ENCODE peak calls at places on chromosome 10, in four cellular contexts. One of them, this sample, is unnamed.
A peak's percentile ranks its signal among the peaks of the same experiment; 100 is the strongest.

GRCh38 chr10:47136866-47137265 is 163.1 kb upstream of the GDF10 start:
- DNase-seq in A549: no peak
- DNase-seq in activated CD4-positive, alpha-beta T cell treated with anti-CD3 and anti-CD28 coated beads for 36 hours: no peak
- DNase-seq in A172: peak; percentile 10
- DNase-seq in this sample: no peak

GRCh38 chr10:30502266-30503058 is 68.5 kb downstream of the MAP3K8 start:
- DNase-seq in A549: no peak
- DNase-seq in activated CD4-positive, alpha-beta T cell treated with anti-CD3 and anti-CD28 coated beads for 36 hours: peak; percentile 48
- DNase-seq in A172: peak; percentile 55
- DNase-seq in this sample: no peak

GRCh38 chr10:48249763-48250351 is 24.6 kb downstream of the FRMPD2 start:
- DNase-seq in A549: no peak
- DNase-seq in activated CD4-positive, alpha-beta T cell treated with anti-CD3 and anti-CD28 coated beads for 36 hours: no peak
- DNase-seq in A172: no peak
- DNase-seq in this sample: no peak

GRCh38 chr10:28263136-28263857 is 39.6 kb downstream of the MPP7 start:
- DNase-seq in A549: no peak
- DNase-seq in activated CD4-positive, alpha-beta T cell treated with anti-CD3 and anti-CD28 coated beads for 36 hours: no peak
- DNase-seq in A172: no peak
- DNase-seq in this sample: no peak

GRCh38 chr10:112182808-112183328 is 697 bp downstream of the GPAM start:
- DNase-seq in A549: no peak
- DNase-seq in activated CD4-positive, alpha-beta T cell treated with anti-CD3 and anti-CD28 coated beads for 36 hours: peak; percentile 11
- DNase-seq in A172: peak; percentile 1
- DNase-seq in this sample: no peak

GRCh38 chr10:77983384-77984341 is 45.7 kb downstream of the POLR3A start:
- DNase-seq in A549: no peak
- DNase-seq in activated CD4-positive, alpha-beta T cell treated with anti-CD3 and anti-CD28 coated beads for 36 hours: no peak
- DNase-seq in A172: peak; percentile 89
- DNase-seq in this sample: no peak

GRCh38 chr10:63573068-63573697 is 52.0 kb downstream of the REEP3 start:
- DNase-seq in A549: no peak
- DNase-seq in activated CD4-positive, alpha-beta T cell treated with anti-CD3 and anti-CD28 coated beads for 36 hours: no peak
- DNase-seq in A172: peak; percentile 33
- DNase-seq in this sample: no peak

GRCh38 chr10:102269017-102269416 is 23.7 kb downstream of the GBF1 start:
- DNase-seq in A549: no peak
- DNase-seq in activated CD4-positive, alpha-beta T cell treated with anti-CD3 and anti-CD28 coated beads for 36 hours: no peak
- DNase-seq in A172: no peak
- DNase-seq in this sample: no peak

GRCh38 chr10:86262671-86263165 is 103.9 kb downstream of the GRID1 start:
- DNase-seq in A549: no peak
- DNase-seq in activated CD4-positive, alpha-beta T cell treated with anti-CD3 and anti-CD28 coated beads for 36 hours: no peak
- DNase-seq in A172: no peak
- DNase-seq in this sample: no peak

GRCh38 chr10:16597656-16598055 is 76.0 kb upstream of the C1QL3 start:
- DNase-seq in A549: no peak
- DNase-seq in activated CD4-positive, alpha-beta T cell treated with anti-CD3 and anti-CD28 coated beads for 36 hours: no peak
- DNase-seq in A172: peak; percentile 72
- DNase-seq in this sample: no peak

GRCh38 chr10:44961931-44962750 is 2.5 kb downstream of the RASSF4 start:
- DNase-seq in A549: no peak
- DNase-seq in activated CD4-positive, alpha-beta T cell treated with anti-CD3 and anti-CD28 coated beads for 36 hours: no peak
- DNase-seq in A172: no peak
- DNase-seq in this sample: no peak

GRCh38 chr10:95877881-95878280 is 29.9 kb upstream of the CC2D2B start:
- DNase-seq in A549: no peak
- DNase-seq in activated CD4-positive, alpha-beta T cell treated with anti-CD3 and anti-CD28 coated beads for 36 hours: no peak
- DNase-seq in A172: no peak
- DNase-seq in this sample: no peak

GRCh38 chr10:3595736-3596135 is 189.3 kb downstream of the KLF6 start:
- DNase-seq in A549: no peak
- DNase-seq in activated CD4-positive, alpha-beta T cell treated with anti-CD3 and anti-CD28 coated beads for 36 hours: no peak
- DNase-seq in A172: no peak
- DNase-seq in this sample: no peak

GRCh38 chr10:133191651-133192050 is 31.6 kb downstream of the KNDC1 start:
- DNase-seq in A549: no peak
- DNase-seq in activated CD4-positive, alpha-beta T cell treated with anti-CD3 and anti-CD28 coated beads for 36 hours: no peak
- DNase-seq in A172: no peak
- DNase-seq in this sample: no peak

GRCh38 chr10:78981970-78982281 is 86.8 kb upstream of the ZMIZ1 start:
- DNase-seq in A549: no peak
- DNase-seq in activated CD4-positive, alpha-beta T cell treated with anti-CD3 and anti-CD28 coated beads for 36 hours: no peak
- DNase-seq in A172: peak; percentile 75
- DNase-seq in this sample: no peak

GRCh38 chr10:118734477-118734876 is 20.3 kb downstream of the CACUL1 start:
- DNase-seq in A549: no peak
- DNase-seq in activated CD4-positive, alpha-beta T cell treated with anti-CD3 and anti-CD28 coated beads for 36 hours: no peak
- DNase-seq in A172: no peak
- DNase-seq in this sample: no peak

GRCh38 chr10:51109821-51110533 is 35.7 kb downstream of the PRKG1 start:
- DNase-seq in A549: no peak
- DNase-seq in activated CD4-positive, alpha-beta T cell treated with anti-CD3 and anti-CD28 coated beads for 36 hours: no peak
- DNase-seq in A172: no peak
- DNase-seq in this sample: no peak

GRCh38 chr10:7738536-7739407 is 35.7 kb downstream of the ITIH2 start:
- DNase-seq in A549: no peak
- DNase-seq in activated CD4-positive, alpha-beta T cell treated with anti-CD3 and anti-CD28 coated beads for 36 hours: no peak
- DNase-seq in A172: no peak
- DNase-seq in this sample: no peak

GRCh38 chr10:114367041-114367675 is 37.1 kb downstream of the AFAP1L2 start:
- DNase-seq in A549: peak; percentile 20
- DNase-seq in activated CD4-positive, alpha-beta T cell treated with anti-CD3 and anti-CD28 coated beads for 36 hours: no peak
- DNase-seq in A172: peak; percentile 87
- DNase-seq in this sample: no peak

GRCh38 chr10:43890124-43890523 is 241.4 kb upstream of the ZNF32 start:
- DNase-seq in A549: no peak
- DNase-seq in activated CD4-positive, alpha-beta T cell treated with anti-CD3 and anti-CD28 coated beads for 36 hours: no peak
- DNase-seq in A172: peak; percentile 31
- DNase-seq in this sample: no peak

GRCh38 chr10:95363303-95363912 is 72.6 kb upstream of the PDLIM1 start:
- DNase-seq in A549: peak; percentile 70
- DNase-seq in activated CD4-positive, alpha-beta T cell treated with anti-CD3 and anti-CD28 coated beads for 36 hours: peak; percentile 61
- DNase-seq in A172: peak; percentile 79
- DNase-seq in this sample: no peak

GRCh38 chr10:30098624-30099023 is 39.2 kb upstream of the JCAD start:
- DNase-seq in A549: peak; percentile 12
- DNase-seq in activated CD4-positive, alpha-beta T cell treated with anti-CD3 and anti-CD28 coated beads for 36 hours: no peak
- DNase-seq in A172: peak; percentile 88
- DNase-seq in this sample: no peak

GRCh38 chr10:100621360-100622205 is 85.8 kb downstream of the HIF1AN start:
- DNase-seq in A549: peak; percentile 24
- DNase-seq in activated CD4-positive, alpha-beta T cell treated with anti-CD3 and anti-CD28 coated beads for 36 hours: peak; percentile 57
- DNase-seq in A172: no peak
- DNase-seq in this sample: no peak

GRCh38 chr10:50260791-50261281 is 9.5 kb upstream of the ASAH2 start:
- DNase-seq in A549: no peak
- DNase-seq in activated CD4-positive, alpha-beta T cell treated with anti-CD3 and anti-CD28 coated beads for 36 hours: peak; percentile 18
- DNase-seq in A172: no peak
- DNase-seq in this sample: no peak

GRCh38 chr10:60390224-60390626 is 550 bp upstream of the ANK3 start:
- DNase-seq in A549: no peak
- DNase-seq in activated CD4-positive, alpha-beta T cell treated with anti-CD3 and anti-CD28 coated beads for 36 hours: no peak
- DNase-seq in A172: no peak
- DNase-seq in this sample: no peak

GRCh38 chr10:62657244-62657835 is 147.2 kb upstream of the ADO start:
- DNase-seq in A549: no peak
- DNase-seq in activated CD4-positive, alpha-beta T cell treated with anti-CD3 and anti-CD28 coated beads for 36 hours: no peak
- DNase-seq in A172: no peak
- DNase-seq in this sample: no peak

GRCh38 chr10:71635251-71635866 is 84.2 kb downstream of the C10orf105 start:
- DNase-seq in A549: no peak
- DNase-seq in activated CD4-positive, alpha-beta T cell treated with anti-CD3 and anti-CD28 coated beads for 36 hours: no peak
- DNase-seq in A172: no peak
- DNase-seq in this sample: no peak

GRCh38 chr10:49395741-49396665 is at the start of gene DRGX:
- DNase-seq in A549: no peak
- DNase-seq in activated CD4-positive, alpha-beta T cell treated with anti-CD3 and anti-CD28 coated beads for 36 hours: no peak
- DNase-seq in A172: no peak
- DNase-seq in this sample: no peak

GRCh38 chr10:52706347-52707070 is 66.1 kb downstream of the MBL2 start:
- DNase-seq in A549: no peak
- DNase-seq in activated CD4-positive, alpha-beta T cell treated with anti-CD3 and anti-CD28 coated beads for 36 hours: no peak
- DNase-seq in A172: peak; percentile 96
- DNase-seq in this sample: no peak

GRCh38 chr10:79293841-79294705 is 53.2 kb upstream of the PPIF start:
- DNase-seq in A549: no peak
- DNase-seq in activated CD4-positive, alpha-beta T cell treated with anti-CD3 and anti-CD28 coated beads for 36 hours: no peak
- DNase-seq in A172: peak; percentile 74
- DNase-seq in this sample: no peak

GRCh38 chr10:114189700-114190099 is 10.5 kb downstream of the TDRD1 start:
- DNase-seq in A549: no peak
- DNase-seq in activated CD4-positive, alpha-beta T cell treated with anti-CD3 and anti-CD28 coated beads for 36 hours: no peak
- DNase-seq in A172: no peak
- DNase-seq in this sample: no peak

GRCh38 chr10:68902382-68902781 is 1.3 kb downstream of the DDX50 start:
- DNase-seq in A549: no peak
- DNase-seq in activated CD4-positive, alpha-beta T cell treated with anti-CD3 and anti-CD28 coated beads for 36 hours: no peak
- DNase-seq in A172: no peak
- DNase-seq in this sample: no peak

GRCh38 chr10:62779487-62780248 is 24.9 kb upstream of the ADO start:
- DNase-seq in A549: no peak
- DNase-seq in activated CD4-positive, alpha-beta T cell treated with anti-CD3 and anti-CD28 coated beads for 36 hours: peak; percentile 92
- DNase-seq in A172: peak; percentile 54
- DNase-seq in this sample: no peak

GRCh38 chr10:32795598-32796183 is 162.3 kb downstream of the ITGB1 start:
- DNase-seq in A549: peak; percentile 45
- DNase-seq in activated CD4-positive, alpha-beta T cell treated with anti-CD3 and anti-CD28 coated beads for 36 hours: no peak
- DNase-seq in A172: peak; percentile 45
- DNase-seq in this sample: no peak

GRCh38 chr10:18713077-18713476 is 53.8 kb downstream of the ARL5B start:
- DNase-seq in A549: peak; percentile 58
- DNase-seq in activated CD4-positive, alpha-beta T cell treated with anti-CD3 and anti-CD28 coated beads for 36 hours: no peak
- DNase-seq in A172: peak; percentile 96
- DNase-seq in this sample: no peak

GRCh38 chr10:127813290-127813689 is 76.3 kb downstream of the FOXI2 start:
- DNase-seq in A549: no peak
- DNase-seq in activated CD4-positive, alpha-beta T cell treated with anti-CD3 and anti-CD28 coated beads for 36 hours: no peak
- DNase-seq in A172: no peak
- DNase-seq in this sample: no peak

GRCh38 chr10:3656214-3656613 is 128.8 kb downstream of the KLF6 start:
- DNase-seq in A549: no peak
- DNase-seq in activated CD4-positive, alpha-beta T cell treated with anti-CD3 and anti-CD28 coated beads for 36 hours: no peak
- DNase-seq in A172: no peak
- DNase-seq in this sample: no peak

This sample was measured in DMS79.